ENCODE peak calls at places on chromosomes 5 and 9, in seven cellular contexts. Z, S, X, N, D, E and T are unnamed samples.
A peak's percentile ranks its signal among the peaks of the same experiment; 100 is the strongest.

GRCh38 chr5:32540446-32540845 is 44.9 kb upstream of the SUB1 start:
- DNase-seq in Z (no peak), S (no peak), X (no peak), N (no peak), D (no peak), E (no peak), T (no peak)

GRCh38 chr9:111897831-111898144 is 1.2 kb downstream of the UGCG start:
- DNase-seq in Z (no peak), S (no peak), X (no peak), N (no peak), D (no peak), E (no peak), T (peak; percentile 10)

GRCh38 chr5:178818094-178818493 is 41.7 kb upstream of the ZNF354B start:
- DNase-seq in Z (no peak), S (no peak), X (no peak), N (no peak), D (peak; percentile 65), E (no peak), T (no peak)

GRCh38 chr5:127518319-127518621 is 830 bp downstream of the PRRC1 start:
- DNase-seq in Z (no peak), S (no peak), X (peak; percentile 36), N (no peak), D (no peak), E (no peak), T (peak; percentile 51)

GRCh38 chr5:167796636-167797035 is 494.8 kb upstream of the WWC1 start:
- DNase-seq in Z (no peak), S (no peak), X (no peak), N (no peak), D (no peak), E (no peak), T (no peak)

GRCh38 chr9:91066042-91066415 is 264.4 kb downstream of the SYK start:
- DNase-seq in Z (no peak), S (no peak), X (no peak), N (no peak), D (no peak), E (no peak), T (no peak)

GRCh38 chr9:109918359-109919163 is 138.6 kb downstream of the PALM2AKAP2 start:
- DNase-seq in Z (no peak), S (peak; percentile 39), X (no peak), N (no peak), D (no peak), E (no peak), T (no peak)

GRCh38 chr5:126864042-126864688 is 87.2 kb downstream of the LMNB1 start:
- DNase-seq in Z (no peak), S (no peak), X (no peak), N (peak; percentile 39), D (no peak), E (no peak), T (no peak)

GRCh38 chr9:136085815-136086212 is 9.3 kb downstream of the NACC2 start:
- DNase-seq in Z (no peak), S (no peak), X (no peak), N (no peak), D (peak; percentile 85), E (peak; percentile 65), T (no peak)

GRCh38 chr9:78439192-78439865 is 142.4 kb downstream of the PSAT1 start:
- DNase-seq in Z (peak; percentile 99), S (peak; percentile 75), X (peak; percentile 78), N (peak; percentile 93), D (peak; percentile 82), E (peak; percentile 75), T (peak; percentile 80)

GRCh38 chr5:3993856-3994473 is 398.3 kb downstream of the IRX1 start:
- DNase-seq in Z (no peak), S (no peak), X (no peak), N (no peak), D (no peak), E (peak; percentile 58), T (no peak)

GRCh38 chr9:5188060-5188707 is 2.7 kb upstream of the INSL6 start:
- DNase-seq in Z (no peak), S (peak; percentile 5), X (no peak), N (no peak), D (no peak), E (no peak), T (no peak)

GRCh38 chr5:35369965-35370790 is 139.9 kb upstream of the PRLR start:
- DNase-seq in Z (peak; percentile 76), S (no peak), X (no peak), N (peak; percentile 92), D (no peak), E (no peak), T (peak; percentile 15)

GRCh38 chr9:89483592-89484474 is 14.1 kb downstream of the SEMA4D start:
- DNase-seq in Z (no peak), S (peak; percentile 91), X (no peak), N (no peak), D (no peak), E (peak; percentile 52), T (no peak)

GRCh38 chr9:18923671-18924430 is 109.2 kb downstream of the SAXO1 start:
- DNase-seq in Z (no peak), S (no peak), X (no peak), N (no peak), D (no peak), E (no peak), T (no peak)

GRCh38 chr9:126752376-126752775 is 52.5 kb upstream of the ZBTB43 start:
- DNase-seq in Z (no peak), S (no peak), X (no peak), N (peak; percentile 14), D (no peak), E (no peak), T (no peak)

GRCh38 chr5:159972538-159973362 is 36.2 kb upstream of the TTC1 start:
- DNase-seq in Z (no peak), S (peak; percentile 9), X (no peak), N (peak; percentile 28), D (no peak), E (no peak), T (no peak)